ENCODE peak calls at places on chromosomes 2 and 18, in seven cellular contexts. C is hepatocyte, P is fibroblast of lung, W is GM12878, H is MM.1S, K is PC-9, B is H1. D is an unnamed sample.

GRCh38 chr2:1864981-1865421 is 120.7 kb upstream of the PXDN start:
- DNase-seq in C (no peak), P (no peak), W (no peak), H (peak), K (no peak), B (no peak), D (no peak)

GRCh38 chr2:44529448-44529847 is 167.7 kb downstream of the CAMKMT start:
- DNase-seq in C (no peak), P (no peak), W (no peak), H (no peak), K (no peak), B (no peak), D (no peak)

GRCh38 chr18:13918898-13919297 is 3.6 kb upstream of the MC2R start:
- DNase-seq in C (no peak), P (no peak), W (no peak), H (no peak), K (no peak), B (no peak), D (no peak)

GRCh38 chr18:59141294-59142068 is 1.8 kb downstream of the SEC11C start:
- DNase-seq in C (peak), P (no peak), W (no peak), H (peak), K (no peak), B (no peak), D (no peak)

GRCh38 chr2:96546797-96547196 is 10.2 kb downstream of the ARID5A start:
- DNase-seq in C (no peak), P (no peak), W (no peak), H (no peak), K (no peak), B (no peak), D (no peak)

GRCh38 chr2:218261424-218262273 is 834 bp downstream of the GPBAR1 start:
- DNase-seq in C (peak), P (no peak), W (no peak), H (no peak), K (no peak), B (no peak), D (no peak)

GRCh38 chr2:72041638-72042111 is 106.0 kb downstream of the CYP26B1 start:
- DNase-seq in C (no peak), P (no peak), W (no peak), H (no peak), K (no peak), B (no peak), D (no peak)

GRCh38 chr18:13386891-13387801 is 168.6 kb downstream of the LDLRAD4 start:
- DNase-seq in C (no peak), P (no peak), W (no peak), H (no peak), K (no peak), B (no peak), D (no peak)

GRCh38 chr2:150705767-150706166 is 218.3 kb upstream of the RND3 start:
- DNase-seq in C (no peak), P (no peak), W (peak), H (peak), K (no peak), B (no peak), D (no peak)

GRCh38 chr2:53938904-53939303 is 31.9 kb downstream of the PSME4 start:
- DNase-seq in C (no peak), P (no peak), W (no peak), H (no peak), K (no peak), B (no peak), D (no peak)

GRCh38 chr2:238938460-238939055 is 90.7 kb downstream of the TWIST2 start:
- DNase-seq in C (peak), P (peak), W (no peak), H (no peak), K (no peak), B (peak), D (no peak)

GRCh38 chr2:161166538-161167409 is 6.5 kb downstream of the TANK start:
- DNase-seq in C (no peak), P (no peak), W (peak), H (peak), K (no peak), B (no peak), D (no peak)

GRCh38 chr2:100041946-100042345 is 100.4 kb downstream of the AFF3 start:
- DNase-seq in C (no peak), P (no peak), W (no peak), H (no peak), K (no peak), B (no peak), D (no peak)

GRCh38 chr2:205372141-205372540 is 310.2 kb upstream of the NRP2 start:
- DNase-seq in C (no peak), P (peak), W (no peak), H (peak), K (no peak), B (no peak), D (no peak)

DNA sequence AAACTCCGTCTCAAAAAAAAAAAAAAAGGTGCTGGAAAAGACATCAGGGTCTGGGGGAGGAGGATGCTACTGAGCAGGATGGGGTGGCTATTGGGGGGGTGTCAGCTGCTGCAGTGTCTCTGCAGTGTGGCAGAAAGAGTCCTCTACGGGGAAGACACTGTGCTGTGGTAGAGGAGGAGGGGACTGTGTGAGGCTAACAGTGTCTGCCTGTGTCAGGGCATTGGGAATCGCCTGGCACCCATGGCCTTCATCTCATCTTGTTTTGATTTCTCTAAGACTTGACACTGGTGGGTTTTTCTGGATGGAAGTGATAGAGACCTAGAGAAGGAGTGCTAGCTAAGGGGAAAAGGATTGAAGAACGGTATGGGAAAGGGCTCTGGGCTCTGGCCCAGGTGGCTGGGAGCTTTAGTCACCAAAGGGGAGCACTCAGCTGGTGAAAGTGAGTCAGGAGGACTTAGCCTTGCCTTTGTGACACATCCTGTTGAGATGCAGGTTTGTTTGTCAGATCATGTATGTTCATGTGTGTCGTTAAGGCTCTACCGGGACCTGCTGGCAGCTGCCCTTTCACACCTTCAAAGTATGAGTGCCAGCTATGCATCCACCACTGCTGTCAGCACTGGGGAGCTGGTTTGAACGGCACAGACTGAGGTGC is 58.0 kb downstream of the FARP2 start:
- DNase-seq in C (no peak), P (peak), W (no peak), H (no peak), K (no peak), B (no peak), D (no peak)
- TF ChIP-seq EZH2 in C (no peak), P (no peak), W (no peak), H (no peak), K (no peak), B (no peak), D (no peak)

GRCh38 chr2:132662742-132663141 is 7.3 kb downstream of the LYPD1 start:
- DNase-seq in C (no peak), P (peak), W (no peak), H (no peak), K (no peak), B (no peak), D (no peak)
- H3K4me3 ChIP-seq in C (no peak), P (no peak), W (no peak), H (no peak), K (no peak), B (no peak), D (no peak)

DNA sequence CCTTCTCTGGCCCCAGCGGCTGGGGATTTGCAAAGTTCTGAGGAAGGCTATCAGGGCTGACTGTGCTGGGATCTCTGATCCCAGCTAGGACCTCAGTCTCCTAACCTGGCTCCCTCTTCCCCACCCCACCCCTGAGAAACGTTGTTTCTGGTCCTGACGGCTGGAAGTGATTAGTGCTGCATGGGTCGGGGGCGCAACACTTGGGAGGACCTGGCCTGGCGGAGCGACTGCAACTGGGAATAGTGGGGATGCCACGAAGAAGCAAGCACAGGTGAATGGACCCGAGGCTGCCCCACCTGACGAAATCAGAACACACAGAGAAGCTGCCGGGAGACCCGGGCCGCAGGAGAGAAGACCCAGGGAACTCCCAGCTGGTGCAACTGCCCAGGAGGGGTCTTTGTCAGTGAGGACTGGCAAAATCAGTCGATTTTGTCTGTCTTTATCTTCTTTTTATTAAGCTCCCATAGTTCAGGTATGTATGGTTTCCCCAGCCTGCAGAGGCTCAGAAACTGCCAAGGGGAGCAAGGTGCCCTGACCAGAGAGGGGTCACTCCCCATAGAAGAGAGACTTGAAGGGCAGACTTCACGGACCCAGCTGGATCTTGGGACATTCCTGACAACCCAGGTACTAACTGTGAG is 656 bp upstream of the LBX2 start:
- DNase-seq in C (no peak), P (no peak), W (no peak), H (no peak), K (no peak), B (peak), D (no peak)
- TF ChIP-seq EZH2 in C (no peak), P (no peak), W (peak), H (no peak), K (no peak), B (peak), D (no peak)

GRCh38 chr2:25215232-25215631 is 46.9 kb upstream of the POMC start:
- DNase-seq in C (no peak), P (no peak), W (no peak), H (no peak), K (no peak), B (no peak), D (no peak)
- H3K4me3 ChIP-seq in C (no peak), P (no peak), W (no peak), H (no peak), K (no peak), B (peak), D (no peak)

GRCh38 chr18:29823671-29824070 is 1218.9 kb downstream of the DSC3 start:
- DNase-seq in C (no peak), P (no peak), W (no peak), H (no peak), K (no peak), B (no peak), D (no peak)
- TF ChIP-seq EZH2 in C (no peak), P (no peak), W (no peak), H (no peak), K (no peak), B (no peak), D (no peak)

DNA sequence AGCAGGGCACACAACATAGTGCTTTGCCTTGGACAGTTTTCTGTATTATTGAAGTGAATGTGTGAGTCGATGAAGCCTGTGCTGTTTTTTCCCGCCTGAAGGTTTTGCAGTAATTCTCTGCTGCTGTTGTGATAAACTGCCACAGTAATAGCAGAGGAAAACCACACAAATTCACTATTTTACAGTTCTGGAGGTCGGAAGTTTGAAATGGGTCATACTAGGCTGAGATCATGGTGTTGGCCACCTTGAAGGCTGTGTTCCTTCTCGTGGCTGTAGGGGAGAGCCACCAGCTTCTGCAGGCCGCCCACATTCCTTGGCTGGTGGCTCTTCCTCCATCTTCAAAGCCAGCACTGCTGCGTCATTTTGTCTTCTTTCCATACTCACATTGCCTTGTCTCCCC is 694 bp upstream of the SLC16A14 start:
- DNase-seq in C (no peak), P (no peak), W (no peak), H (no peak), K (no peak), B (no peak), D (no peak)
- H3K4me3 ChIP-seq in C (no peak), P (no peak), W (no peak), H (no peak), K (no peak), B (no peak), D (no peak)

DNA sequence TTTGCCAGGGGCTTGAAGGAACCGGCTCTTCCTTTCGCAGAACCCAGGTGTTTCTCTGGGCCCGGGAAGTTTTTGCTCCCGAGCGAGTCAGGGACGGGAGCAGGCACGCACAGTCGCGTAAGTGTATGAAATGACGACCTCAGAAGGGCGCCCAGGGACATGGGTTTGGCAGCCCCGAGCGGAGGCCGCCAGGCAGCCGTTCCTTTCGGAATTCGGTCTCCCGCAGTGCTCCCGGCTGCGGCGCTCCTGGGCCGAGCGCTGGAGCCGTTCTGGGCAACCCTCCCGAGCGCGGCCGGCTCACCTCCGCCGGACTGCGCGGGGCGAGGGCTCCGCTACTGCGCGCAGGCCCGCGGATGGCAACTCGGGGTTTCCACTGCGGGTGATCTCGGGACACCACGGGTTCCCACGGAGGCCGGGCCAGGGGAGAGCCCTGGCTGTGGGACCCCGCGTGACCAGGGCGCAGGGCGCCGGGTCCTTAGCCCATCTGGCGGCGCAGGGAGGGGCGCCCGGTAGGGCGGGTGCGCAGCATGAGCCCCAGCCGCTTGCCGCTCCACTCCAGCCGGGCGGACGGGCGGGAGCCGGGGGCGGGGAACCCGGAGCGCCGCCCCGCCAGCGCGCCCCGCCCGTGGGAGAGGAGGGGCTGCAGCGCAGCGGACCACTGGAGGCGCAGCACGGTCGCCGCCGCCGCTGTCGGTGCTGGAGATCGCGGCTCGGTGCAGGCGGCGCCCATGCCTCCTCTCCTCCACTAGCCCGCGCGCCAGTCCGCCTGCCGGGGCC is at the start of gene OSBPL6:
- DNase-seq in C (peak), P (peak), W (no peak), H (peak), K (peak), B (peak), D (no peak)
- TF ChIP-seq EZH2 in C (no peak), P (no peak), W (no peak), H (no peak), K (no peak), B (peak), D (no peak)

DNA sequence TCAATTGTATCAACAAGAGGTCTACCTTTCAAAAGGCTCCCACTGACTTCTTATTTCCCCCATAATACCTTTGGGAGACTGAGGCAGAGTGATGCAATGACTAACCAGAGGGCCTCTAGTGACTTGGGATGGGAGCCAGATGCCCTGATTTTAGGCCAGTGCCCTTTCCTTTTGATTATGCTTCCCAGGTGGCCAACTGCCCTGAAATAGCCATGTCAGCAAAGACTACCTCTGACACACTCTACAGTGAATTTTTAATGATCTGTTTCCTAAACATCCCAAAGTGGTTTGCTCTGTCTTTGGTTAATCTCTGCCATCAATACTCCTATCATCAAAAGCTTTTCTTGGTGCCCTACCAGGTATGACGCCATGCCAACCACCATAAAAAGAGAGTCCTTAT is 65.9 kb upstream of the ZFP36L2 start:
- DNase-seq in C (no peak), P (no peak), W (no peak), H (no peak), K (peak), B (no peak), D (no peak)
- H3K4me3 ChIP-seq in C (no peak), P (no peak), W (no peak), H (no peak), K (no peak), B (no peak), D (no peak)

DNA sequence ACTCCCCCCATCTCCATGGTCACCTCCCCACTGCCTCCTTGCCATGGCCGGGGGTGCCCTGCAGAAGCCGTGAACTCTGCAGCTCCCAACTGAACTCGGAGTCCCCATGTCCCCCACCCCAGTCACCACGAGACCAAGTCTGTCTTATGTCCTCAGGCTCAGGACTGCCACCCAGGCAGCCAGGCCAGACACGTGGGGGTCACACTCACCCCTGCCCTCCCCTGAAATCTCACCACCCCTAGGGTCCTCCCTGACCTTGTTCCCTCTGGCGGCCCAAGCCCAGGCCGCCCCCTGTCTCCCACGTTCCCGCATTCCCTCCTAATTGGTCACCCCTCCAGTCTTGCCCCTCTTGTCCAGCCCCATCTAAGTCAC is 11.0 kb downstream of the AQP12A start:
- DNase-seq in C (no peak), P (no peak), W (no peak), H (no peak), K (no peak), B (no peak), D (no peak)
- TF ChIP-seq EZH2 in C (no peak), P (no peak), W (no peak), H (no peak), K (no peak), B (no peak), D (no peak)

GRCh38 chr2:27079233-27080139 is 1.1 kb downstream of the EMILIN1 start:
- DNase-seq in C (no peak), P (peak), W (no peak), H (no peak), K (no peak), B (no peak), D (no peak)

GRCh38 chr2:27077231-27077630 is 1.2 kb upstream of the EMILIN1 start:
- DNase-seq in C (no peak), P (no peak), W (no peak), H (peak), K (no peak), B (no peak), D (no peak)

GRCh38 chr2:27080140-27080469 is 1.7 kb downstream of the EMILIN1 start:
- DNase-seq in C (no peak), P (no peak), W (no peak), H (no peak), K (no peak), B (no peak), D (no peak)

GRCh38 chr2:27080603-27080938 is 2.2 kb downstream of the EMILIN1 start:
- DNase-seq in C (no peak), P (no peak), W (no peak), H (no peak), K (no peak), B (no peak), D (no peak)

GRCh38 chr2:27078267-27079194 is at the start of gene EMILIN1:
- DNase-seq in C (peak), P (peak), W (no peak), H (no peak), K (no peak), B (peak), D (no peak)
- H3K4me3 ChIP-seq in C (peak), P (peak), W (no peak), H (peak), K (no peak), B (no peak), D (peak)

D was measured in SK-N-MC.